ENCODE peak calls at places on chromosomes 5 and 9, in ten cellular contexts. S, X, F, U, A, H, D, M, W and P are unnamed samples.

GRCh38 chr5:14490309-14490711 is 91.3 kb upstream of the OTULINL start:
- DNase-seq in S (no peak), A (no peak), H (no peak), U (no peak), M (no peak), F (peak), D (no peak), W (no peak), X (no peak), P (no peak)

GRCh38 chr5:82257729-82258128 is 20.4 kb downstream of the RPS23 start:
- DNase-seq in U (no peak), M (no peak), X (no peak), F (no peak), A (no peak), S (no peak), D (no peak), H (no peak), W (no peak), P (no peak)

GRCh38 chr5:132886064-132886823 is 12.8 kb downstream of the LEAP2 start:
- DNase-seq in H (no peak), D (no peak), X (no peak), S (no peak), U (no peak), M (no peak), F (no peak), W (no peak), A (no peak), P (no peak)

GRCh38 chr5:19886123-19886921 is 101.7 kb downstream of the CDH18 start:
- DNase-seq in X (peak), F (no peak), W (peak), H (no peak), D (no peak), M (peak), S (peak), A (no peak), U (peak), P (peak)

GRCh38 chr5:132270706-132271105 is 13.2 kb downstream of the PDLIM4 start:
- DNase-seq in F (peak), D (no peak), A (no peak), U (no peak), S (no peak), M (no peak), X (no peak), W (no peak), H (peak), P (no peak)

GRCh38 chr9:137465000-137465769 is 6.1 kb upstream of the NSMF start:
- DNase-seq in H (no peak), M (no peak), W (no peak), X (no peak), A (no peak), U (no peak), F (no peak), D (no peak), S (no peak), P (no peak)

GRCh38 chr5:168553377-168554130 is 24.4 kb downstream of the FBLL1 start:
- DNase-seq in H (no peak), W (no peak), D (no peak), U (no peak), X (no peak), M (no peak), S (no peak), F (no peak), A (no peak), P (no peak)

GRCh38 chr5:175657593-175658271 is at the start of gene HRH2:
- DNase-seq in U (no peak), A (peak), X (no peak), M (no peak), S (peak), D (peak), W (peak), H (peak), F (no peak), P (no peak)

GRCh38 chr5:65722575-65723424 is 795 bp downstream of the NLN start:
- DNase-seq in H (peak), U (peak), A (peak), D (no peak), M (peak), S (peak), F (peak), W (peak), X (peak), P (peak)

GRCh38 chr9:96129698-96130097 is 172.3 kb downstream of the HSD17B3 start:
- DNase-seq in X (no peak), S (no peak), W (no peak), A (no peak), D (no peak), M (no peak), H (no peak), F (no peak), U (no peak), P (no peak)

GRCh38 chr5:91126448-91126847 is 256.7 kb downstream of the ARRDC3 start:
- DNase-seq in S (no peak), F (no peak), A (peak), H (no peak), D (no peak), U (peak), X (peak), M (peak), W (peak), P (peak)

GRCh38 chr5:159864885-159865622 is 51.2 kb upstream of the ADRA1B start:
- DNase-seq in D (no peak), M (peak), W (no peak), U (peak), A (no peak), H (no peak), X (peak), S (no peak), F (peak), P (no peak)

GRCh38 chr5:10642367-10642766 is 78.5 kb downstream of the ANKRD33B start:
- DNase-seq in D (no peak), S (no peak), A (no peak), X (no peak), W (no peak), M (no peak), H (no peak), F (no peak), U (no peak), P (no peak)

GRCh38 chr9:129595323-129595741 is 25.6 kb downstream of the C9orf50 start:
- DNase-seq in F (no peak), M (no peak), A (no peak), X (peak), U (peak), H (no peak), W (no peak), S (no peak), D (no peak), P (peak)

GRCh38 chr9:93206576-93207155 is 22.7 kb downstream of the WNK2 start:
- DNase-seq in A (no peak), H (peak), W (no peak), X (no peak), S (no peak), D (no peak), F (no peak), U (no peak), M (no peak), P (no peak)

GRCh38 chr5:73307645-73308346 is 134.8 kb downstream of the TMEM174 start:
- DNase-seq in D (no peak), S (no peak), W (no peak), F (no peak), H (no peak), X (no peak), M (no peak), U (no peak), A (no peak), P (no peak)

GRCh38 chr5:107269678-107270077 is 401.1 kb downstream of the EFNA5 start:
- DNase-seq in A (no peak), F (no peak), W (no peak), D (no peak), M (no peak), S (no peak), H (no peak), U (no peak), X (no peak), P (no peak)

GRCh38 chr5:122341087-122341486 is 29.1 kb downstream of the SNCAIP start:
- DNase-seq in A (no peak), X (peak), M (no peak), S (no peak), W (no peak), U (no peak), H (no peak), D (no peak), F (no peak), P (no peak)

GRCh38 chr5:123755587-123756324 is 243.8 kb downstream of the CSNK1G3 start:
- DNase-seq in W (peak), X (peak), U (no peak), S (no peak), A (peak), M (peak), D (no peak), H (no peak), F (no peak), P (peak)

GRCh38 chr5:180344393-180344999 is 8.6 kb downstream of the GFPT2 start:
- DNase-seq in D (no peak), A (no peak), U (no peak), M (no peak), S (no peak), H (no peak), X (no peak), F (no peak), W (no peak), P (no peak)

GRCh38 chr5:171573021-171573420 is 153.6 kb downstream of the FGF18 start:
- DNase-seq in F (no peak), S (no peak), X (no peak), A (no peak), M (no peak), U (no peak), D (no peak), W (no peak), H (no peak), P (no peak)

GRCh38 chr5:154677921-154678320 is 77.3 kb upstream of the LARP1 start:
- DNase-seq in A (peak), W (no peak), H (no peak), F (no peak), D (no peak), X (peak), S (peak), U (peak), M (peak), P (no peak)

GRCh38 chr9:72680593-72681317 is 159.3 kb downstream of the TMC1 start:
- DNase-seq in D (no peak), U (no peak), S (no peak), F (no peak), A (no peak), W (no peak), H (peak), M (no peak), X (no peak), P (no peak)

GRCh38 chr9:107907715-107908114 is 418.1 kb upstream of the KLF4 start:
- DNase-seq in A (no peak), W (no peak), D (no peak), H (no peak), U (no peak), S (no peak), M (no peak), F (no peak), X (no peak), P (no peak)

GRCh38 chr5:10801931-10802674 is 41.1 kb upstream of the DAP start:
- DNase-seq in U (no peak), W (no peak), A (peak), F (no peak), X (no peak), M (peak), S (no peak), H (no peak), D (no peak), P (no peak)

DNA sequence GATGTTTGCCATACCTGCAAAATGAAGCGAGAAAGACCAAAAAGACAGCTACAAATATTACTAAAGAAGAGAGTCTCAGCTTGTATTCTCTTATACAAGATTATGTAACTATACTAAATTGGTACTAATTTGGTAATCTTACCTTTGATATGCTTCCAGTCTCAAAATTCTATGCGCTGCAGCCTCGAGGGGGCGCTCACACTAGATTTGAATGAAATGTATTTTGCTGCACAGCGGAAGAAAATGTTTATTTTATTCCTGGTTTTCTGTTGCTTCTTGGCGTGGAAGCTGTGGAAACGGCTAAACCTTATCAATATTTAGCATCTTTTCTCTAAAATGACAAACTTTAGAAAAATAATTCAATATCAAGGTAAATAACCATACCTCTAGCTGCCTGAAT is 267.0 kb upstream of the NUDT12 start:
- DNase-seq in M (no peak), A (peak), W (no peak), F (no peak), H (peak), D (no peak), U (peak), X (no peak), S (no peak), P (no peak)
- TF ChIP-seq CTCF in M (peak), A (peak), W (peak), F (no peak), H (peak), D (no peak), U (peak), X (peak), S (peak), P (peak)

GRCh38 chr9:97487107-97487506 is 14.4 kb upstream of the TMOD1 start:
- DNase-seq in U (peak), F (no peak), M (peak), A (peak), S (peak), H (no peak), D (no peak), X (peak), W (no peak), P (no peak)
- TF ChIP-seq CTCF in U (peak), F (no peak), M (peak), A (peak), S (peak), H (peak), D (no peak), X (peak), W (peak), P (peak)

DNA sequence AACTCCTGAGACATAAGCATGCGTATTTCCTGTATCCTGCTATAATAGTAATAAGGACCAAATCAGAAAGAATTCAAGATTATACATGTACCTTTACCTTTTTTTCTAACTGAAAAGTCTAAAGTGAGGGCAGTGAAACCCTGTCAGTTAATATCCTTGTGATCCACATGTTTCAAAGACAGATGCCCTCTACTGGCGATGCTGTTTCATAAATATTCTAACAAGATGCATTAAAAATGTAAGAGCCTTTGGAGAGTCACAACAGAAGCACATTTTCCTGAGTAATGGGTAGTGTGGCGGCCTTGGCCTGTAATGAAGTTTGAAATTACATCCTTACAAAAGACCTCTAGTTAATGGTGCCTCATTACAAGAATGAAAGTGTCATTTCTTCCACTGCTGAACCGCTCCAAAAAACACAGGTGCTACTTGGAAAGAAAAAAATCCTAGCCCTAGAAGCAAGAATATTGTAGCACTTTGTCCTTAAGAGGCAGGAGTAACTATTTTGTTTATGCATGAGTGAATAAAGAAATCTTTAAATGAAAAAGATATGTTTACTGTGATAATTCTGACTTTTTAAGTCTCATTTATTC is 232.6 kb downstream of the EPB41L4A start:
- DNase-seq in H (no peak), U (peak), A (peak), D (no peak), S (peak), W (peak), M (peak), X (peak), F (peak), P (peak)
- TF ChIP-seq CTCF in H (peak), U (peak), A (peak), D (peak), S (peak), W (peak), M (peak), X (peak), F (peak), P (peak)

DNA sequence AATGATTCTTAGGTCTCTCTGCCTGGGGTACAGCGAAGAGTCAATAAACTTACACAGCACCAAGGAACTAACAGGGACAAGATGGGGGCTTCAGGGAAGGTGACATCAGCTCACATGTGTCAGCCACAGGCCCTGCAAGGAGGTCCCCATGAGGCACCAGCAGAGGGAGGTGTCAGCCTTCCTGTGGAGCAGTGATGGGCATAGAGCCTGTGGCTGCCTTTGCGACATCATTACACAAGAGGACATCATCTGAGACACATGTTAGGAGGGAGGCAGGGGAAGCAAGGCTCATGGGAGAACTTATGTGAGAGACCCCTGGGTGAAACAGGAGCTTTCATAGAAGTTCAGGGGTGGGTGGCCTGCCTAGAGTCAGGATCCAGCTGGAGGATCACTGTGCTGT is 389.6 kb downstream of the SEMA5A start:
- DNase-seq in D (no peak), A (peak), X (peak), W (peak), H (peak), M (peak), S (peak), F (peak), U (peak), P (peak)
- TF ChIP-seq CTCF in D (no peak), A (no peak), X (peak), W (peak), H (peak), M (peak), S (peak), F (peak), U (peak), P (peak)

GRCh38 chr9:105245720-105246161 is 1.3 kb downstream of the SLC44A1 start:
- DNase-seq in M (no peak), D (no peak), X (no peak), H (no peak), S (no peak), F (no peak), A (no peak), W (no peak), U (no peak), P (no peak)

GRCh38 chr9:105246656-105247162 is 2.3 kb downstream of the SLC44A1 start:
- DNase-seq in F (no peak), U (no peak), M (peak), D (no peak), H (no peak), A (no peak), W (no peak), S (no peak), X (no peak), P (no peak)

GRCh38 chr9:105244274-105244995 is at the start of gene SLC44A1:
- DNase-seq in A (peak), X (peak), U (peak), W (peak), F (peak), S (peak), H (peak), M (peak), D (peak), P (peak)

GRCh38 chr9:105243935-105244273 is 547 bp upstream of the SLC44A1 start:
- DNase-seq in A (no peak), M (no peak), F (no peak), W (no peak), S (no peak), D (no peak), H (no peak), X (no peak), U (no peak), P (no peak)

GRCh38 chr9:105244996-105245719 is 707 bp downstream of the SLC44A1 start:
- DNase-seq in D (peak), H (peak), W (no peak), M (peak), A (peak), S (peak), X (no peak), F (peak), U (peak), P (no peak)
- TF ChIP-seq CTCF in D (peak), H (no peak), W (peak), M (no peak), A (peak), S (peak), X (no peak), F (peak), U (peak), P (peak)